ENCODE peak calls at places on chromosomes 4 and X, in seven cellular contexts. C, W, E, I, N, J and G are unnamed samples.

GRCh38 chr4:139710073-139710472 is 44.5 kb downstream of the MGST2 start:
- DNase-seq in C (no peak), W (no peak), E (no peak), I (no peak), N (peak), J (no peak), G (no peak)

GRCh38 chr4:41124916-41125548 is 89.3 kb downstream of the APBB2 start:
- DNase-seq in C (no peak), W (no peak), E (no peak), I (no peak), N (no peak), J (no peak), G (no peak)

GRCh38 chr4:41939016-41939623 is 3.9 kb downstream of the TMEM33 start:
- DNase-seq in C (no peak), W (no peak), E (no peak), I (no peak), N (peak), J (no peak), G (no peak)

GRCh38 chr4:88937081-88937480 is 119.9 kb downstream of the FAM13A start:
- DNase-seq in C (no peak), W (no peak), E (no peak), I (no peak), N (peak), J (no peak), G (no peak)

GRCh38 chrX:154308108-154308946 is 12.7 kb downstream of the TKTL1 start:
- DNase-seq in C (peak), W (no peak), E (peak), I (no peak), N (peak), J (peak), G (peak)

GRCh38 chrX:10203617-10204016 is 46.8 kb downstream of the CLCN4 start:
- DNase-seq in C (no peak), W (no peak), E (no peak), I (no peak), N (no peak), J (no peak), G (no peak)

GRCh38 chr4:185912779-185913178 is 100.8 kb upstream of the SORBS2 start:
- DNase-seq in C (no peak), W (no peak), E (no peak), I (no peak), N (no peak), J (no peak), G (no peak)

GRCh38 chr4:173420324-173420752 is 21.4 kb upstream of the SCRG1 start:
- DNase-seq in C (no peak), W (no peak), E (no peak), I (no peak), N (peak), J (no peak), G (no peak)

GRCh38 chrX:56564182-56564885 is 907 bp downstream of the UBQLN2 start:
- DNase-seq in C (no peak), W (no peak), E (peak), I (peak), N (peak), J (no peak), G (no peak)

GRCh38 chr4:67765401-67765800 is 11.2 kb upstream of the GNRHR start:
- DNase-seq in C (no peak), W (no peak), E (no peak), I (no peak), N (peak), J (no peak), G (no peak)

GRCh38 chrX:86171366-86171765 is 23.1 kb downstream of the DACH2 start:
- DNase-seq in C (no peak), W (no peak), E (no peak), I (no peak), N (peak), J (no peak), G (no peak)

GRCh38 chrX:137479394-137479793 is 86.5 kb upstream of the ZIC3 start:
- DNase-seq in C (no peak), W (no peak), E (no peak), I (no peak), N (no peak), J (no peak), G (no peak)

GRCh38 chr4:26482508-26483462 is 7.5 kb downstream of the CCKAR start:
- DNase-seq in C (no peak), W (no peak), E (no peak), I (no peak), N (no peak), J (no peak), G (no peak)

GRCh38 chr4:140342620-140343019 is 30.8 kb upstream of the SCOC start:
- DNase-seq in C (no peak), W (no peak), E (no peak), I (no peak), N (no peak), J (no peak), G (no peak)

GRCh38 chr4:160319221-160319867 is 1216.5 kb downstream of the RAPGEF2 start:
- DNase-seq in C (no peak), W (no peak), E (no peak), I (no peak), N (no peak), J (peak), G (no peak)

GRCh38 chrX:151970661-151971060 is 3.8 kb downstream of the GABRE start:
- DNase-seq in C (peak), W (peak), E (peak), I (no peak), N (peak), J (peak), G (no peak)

GRCh38 chr4:40170588-40170987 is 26.2 kb upstream of the RHOH start:
- DNase-seq in C (no peak), W (no peak), E (no peak), I (no peak), N (no peak), J (no peak), G (no peak)

GRCh38 chrX:139739138-139739537 is 31.2 kb upstream of the MCF2 start:
- DNase-seq in C (no peak), W (no peak), E (no peak), I (no peak), N (peak), J (no peak), G (no peak)

GRCh38 chrX:11341274-11342256 is 48.4 kb downstream of the AMELX start:
- DNase-seq in C (peak), W (peak), E (peak), I (no peak), N (peak), J (no peak), G (no peak)

GRCh38 chr4:86496094-86497060 is 97.7 kb upstream of the PTPN13 start:
- DNase-seq in C (no peak), W (no peak), E (no peak), I (no peak), N (peak), J (peak), G (no peak)

GRCh38 chr4:144667500-144667899 is 21.5 kb downstream of the HHIP start:
- DNase-seq in C (no peak), W (no peak), E (no peak), I (no peak), N (no peak), J (no peak), G (no peak)

GRCh38 chr4:158758142-158758541 is 10.7 kb upstream of the FNIP2 start:
- DNase-seq in C (no peak), W (no peak), E (no peak), I (no peak), N (peak), J (no peak), G (no peak)

GRCh38 chrX:12953420-12953819 is 21.5 kb upstream of the TMSB4X start:
- DNase-seq in C (no peak), W (no peak), E (no peak), I (no peak), N (no peak), J (no peak), G (no peak)
- H3K27ac ChIP-seq in C (no peak), W (no peak), E (no peak), I (no peak), N (no peak), J (peak), G (no peak)

DNA sequence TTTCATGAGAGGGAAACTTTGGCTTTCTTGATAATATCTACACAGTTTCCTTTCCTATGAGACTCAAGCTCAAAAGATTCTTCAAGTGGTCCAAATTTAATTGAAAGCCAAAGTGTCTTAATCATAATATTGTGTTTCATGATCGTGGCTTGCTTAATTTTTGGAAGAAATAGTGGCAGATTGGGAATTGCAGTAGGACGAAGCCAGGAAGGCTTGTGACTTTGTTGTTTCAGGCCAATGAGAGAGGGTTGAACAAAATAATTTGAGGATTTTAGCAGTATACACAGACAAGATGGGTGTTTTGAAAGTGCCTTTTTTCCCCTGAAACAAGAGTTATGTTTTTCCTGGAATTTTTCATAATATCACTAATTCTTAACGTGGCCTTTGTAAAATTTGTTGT is 55.0 kb downstream of the PHEX start:
- DNase-seq in C (no peak), W (no peak), E (no peak), I (no peak), N (no peak), J (no peak), G (no peak)
- H3K27ac ChIP-seq in C (no peak), W (no peak), E (no peak), I (no peak), N (no peak), J (no peak), G (no peak)

GRCh38 chr4:76622717-76623116 is 187.7 kb downstream of the SHROOM3 start:
- DNase-seq in C (no peak), W (no peak), E (no peak), I (no peak), N (no peak), J (no peak), G (no peak)

GRCh38 chr4:76623217-76624060 is 188.4 kb downstream of the SHROOM3 start:
- DNase-seq in C (no peak), W (no peak), E (no peak), I (no peak), N (no peak), J (no peak), G (no peak)

GRCh38 chr4:76625316-76625715 is 190.3 kb downstream of the SHROOM3 start:
- DNase-seq in C (no peak), W (no peak), E (no peak), I (no peak), N (no peak), J (no peak), G (no peak)

GRCh38 chr4:76622126-76622525 is 187.1 kb downstream of the SHROOM3 start:
- DNase-seq in C (no peak), W (no peak), E (no peak), I (no peak), N (peak), J (no peak), G (no peak)

DNA sequence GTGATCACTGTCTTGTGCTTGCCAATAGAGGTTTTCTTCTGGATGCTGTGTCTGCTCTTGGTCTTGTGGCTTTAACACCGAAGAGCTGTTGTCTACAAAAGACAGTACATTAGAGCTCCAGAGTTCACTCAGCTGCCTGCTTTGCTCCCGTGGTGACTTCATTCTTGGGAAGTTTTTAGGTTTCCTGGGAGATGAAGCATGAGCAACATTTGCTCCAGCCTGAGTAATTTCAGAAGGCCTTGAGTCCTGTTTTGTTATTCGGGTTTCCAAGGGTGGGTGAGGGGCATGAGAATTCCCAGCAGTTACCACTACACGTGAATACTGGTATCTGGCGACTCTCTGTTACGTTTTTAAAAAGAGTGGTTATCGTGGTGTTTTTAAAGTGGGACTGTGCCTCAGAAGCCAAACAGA is 189.2 kb downstream of the SHROOM3 start:
- DNase-seq in C (no peak), W (peak), E (no peak), I (no peak), N (peak), J (no peak), G (no peak)
- H3K27ac ChIP-seq in C (peak), W (peak), E (peak), I (no peak), N (peak), J (no peak), G (no peak)

GRCh38 chrX:2514131-2514530 is 13.4 kb upstream of the DHRSX start:
- DNase-seq in C (no peak), W (no peak), E (no peak), I (no peak), N (no peak), J (no peak), G (no peak)
- H3K27ac ChIP-seq in C (no peak), W (no peak), E (no peak), I (no peak), N (no peak), J (no peak), G (no peak)

GRCh38 chr4:145909773-145910172 is 28.9 kb downstream of the ZNF827 start:
- DNase-seq in C (no peak), W (no peak), E (peak), I (no peak), N (no peak), J (peak), G (peak)
- H3K27ac ChIP-seq in C (no peak), W (no peak), E (peak), I (no peak), N (no peak), J (peak), G (no peak)

GRCh38 chr4:151934766-151935165 is 174.0 kb upstream of the GATB start:
- DNase-seq in C (no peak), W (no peak), E (no peak), I (no peak), N (no peak), J (no peak), G (no peak)

GRCh38 chr4:151939670-151940069 is 178.9 kb upstream of the GATB start:
- DNase-seq in C (no peak), W (no peak), E (no peak), I (no peak), N (no peak), J (no peak), G (no peak)

GRCh38 chr4:151933122-151933827 is 172.5 kb upstream of the GATB start:
- DNase-seq in C (no peak), W (no peak), E (no peak), I (no peak), N (no peak), J (no peak), G (no peak)

GRCh38 chr4:151931563-151931962 is 170.8 kb upstream of the GATB start:
- DNase-seq in C (no peak), W (no peak), E (no peak), I (no peak), N (no peak), J (no peak), G (no peak)

DNA sequence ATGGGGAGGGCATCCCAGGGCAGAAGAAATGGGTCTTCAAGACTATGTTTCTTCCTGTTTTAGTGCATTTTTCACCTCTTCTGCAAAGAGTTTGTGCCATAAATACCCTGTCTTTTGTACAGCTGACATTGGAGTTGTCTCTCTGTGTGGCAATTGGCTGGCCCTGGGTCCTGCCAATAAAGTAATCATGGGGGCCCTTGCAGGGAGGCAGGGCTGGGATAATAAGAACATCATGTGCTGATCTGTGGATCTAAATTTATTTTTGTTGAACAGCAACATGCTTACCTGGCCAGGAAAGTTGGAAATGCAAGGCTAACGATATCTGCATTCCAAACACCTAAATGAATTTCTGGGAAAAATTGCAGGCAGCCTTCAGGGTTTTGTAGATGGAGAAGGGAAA is 174.6 kb upstream of the GATB start:
- DNase-seq in C (no peak), W (no peak), E (no peak), I (no peak), N (no peak), J (no peak), G (no peak)
- H3K27ac ChIP-seq in C (no peak), W (no peak), E (no peak), I (no peak), N (no peak), J (no peak), G (no peak)

DNA sequence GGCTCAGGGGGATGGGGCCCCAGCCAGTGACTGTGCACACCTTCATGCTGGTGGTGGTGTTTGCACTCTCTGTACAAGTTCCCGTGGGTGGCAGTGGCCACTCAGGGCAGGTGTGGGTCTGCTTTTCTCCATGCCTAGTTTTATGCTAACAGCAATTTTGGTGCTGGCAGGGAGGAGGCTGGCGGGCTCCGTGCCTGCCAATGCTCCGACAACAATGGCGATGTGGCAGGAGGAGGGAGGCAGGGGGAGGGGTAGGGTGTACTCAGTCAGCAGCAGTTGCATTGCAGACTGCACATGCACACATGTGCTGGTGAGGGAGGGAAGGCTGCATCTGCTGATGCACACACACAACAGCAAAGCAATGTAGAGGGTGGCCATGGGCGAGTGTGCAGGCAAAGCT is 37.6 kb downstream of the BEX3 start:
- DNase-seq in C (no peak), W (no peak), E (no peak), I (no peak), N (no peak), J (no peak), G (no peak)
- H3K27ac ChIP-seq in C (no peak), W (no peak), E (no peak), I (no peak), N (no peak), J (no peak), G (no peak)